ENCODE peak calls at places on chromosomes 1 and 21, in eight cellular contexts. One of them, this sample, is unnamed.

GRCh38 chr1:12121212-12122000 is 45.4 kb upstream of the TNFRSF1B start:
- DNase-seq in uterus: no peak
- DNase-seq in sigmoid colon: no peak
- DNase-seq in OCI-LY7: no peak
- DNase-seq in pancreas: no peak
- DNase-seq in heart left ventricle: no peak
- DNase-seq in HepG2: no peak
- DNase-seq in thoracic aorta: no peak
- DNase-seq in this sample: no peak

GRCh38 chr1:30735124-30735523 is 11.7 kb upstream of the MATN1 start:
- DNase-seq in pancreas: no peak
- DNase-seq in OCI-LY7: no peak
- DNase-seq in sigmoid colon: no peak
- DNase-seq in thoracic aorta: no peak
- DNase-seq in HepG2: no peak
- DNase-seq in uterus: no peak
- DNase-seq in heart left ventricle: peak
- DNase-seq in this sample: no peak

GRCh38 chr1:204409878-204410763 is 1.5 kb downstream of the PPP1R15B start:
- DNase-seq in sigmoid colon: no peak
- DNase-seq in pancreas: no peak
- DNase-seq in heart left ventricle: no peak
- DNase-seq in OCI-LY7: peak
- DNase-seq in uterus: no peak
- DNase-seq in thoracic aorta: no peak
- DNase-seq in HepG2: no peak
- DNase-seq in this sample: no peak

GRCh38 chr21:40158356-40158755 is 291.1 kb downstream of the PCP4 start:
- DNase-seq in HepG2: no peak
- DNase-seq in uterus: no peak
- DNase-seq in heart left ventricle: no peak
- DNase-seq in sigmoid colon: no peak
- DNase-seq in pancreas: no peak
- DNase-seq in thoracic aorta: no peak
- DNase-seq in OCI-LY7: no peak
- DNase-seq in this sample: no peak

GRCh38 chr1:24483441-24483840 is 19.2 kb upstream of the RCAN3 start:
- DNase-seq in pancreas: no peak
- DNase-seq in thoracic aorta: no peak
- DNase-seq in OCI-LY7: no peak
- DNase-seq in HepG2: no peak
- DNase-seq in sigmoid colon: no peak
- DNase-seq in uterus: no peak
- DNase-seq in heart left ventricle: no peak
- DNase-seq in this sample: no peak

GRCh38 chr1:166113630-166114029 is 53.2 kb downstream of the FAM78B start:
- DNase-seq in heart left ventricle: no peak
- DNase-seq in pancreas: no peak
- DNase-seq in HepG2: no peak
- DNase-seq in sigmoid colon: no peak
- DNase-seq in uterus: no peak
- DNase-seq in OCI-LY7: no peak
- DNase-seq in thoracic aorta: no peak
- DNase-seq in this sample: no peak

GRCh38 chr1:178538192-178538916 is 25.4 kb downstream of the TEX35 start:
- DNase-seq in pancreas: no peak
- DNase-seq in heart left ventricle: no peak
- DNase-seq in OCI-LY7: no peak
- DNase-seq in thoracic aorta: no peak
- DNase-seq in HepG2: no peak
- DNase-seq in uterus: no peak
- DNase-seq in sigmoid colon: peak
- DNase-seq in this sample: no peak

GRCh38 chr1:219757890-219758289 is 145.0 kb upstream of the ZC3H11B start:
- DNase-seq in heart left ventricle: peak
- DNase-seq in pancreas: no peak
- DNase-seq in thoracic aorta: no peak
- DNase-seq in uterus: peak
- DNase-seq in HepG2: no peak
- DNase-seq in OCI-LY7: no peak
- DNase-seq in sigmoid colon: no peak
- DNase-seq in this sample: no peak

GRCh38 chr1:6634278-6635052 is 9.8 kb downstream of the THAP3 start:
- DNase-seq in thoracic aorta: no peak
- DNase-seq in heart left ventricle: peak
- DNase-seq in uterus: peak
- DNase-seq in OCI-LY7: peak
- DNase-seq in HepG2: peak
- DNase-seq in pancreas: peak
- DNase-seq in sigmoid colon: peak
- DNase-seq in this sample: peak

GRCh38 chr1:234967121-234967520 is 161.5 kb downstream of the TOMM20 start:
- DNase-seq in sigmoid colon: peak
- DNase-seq in pancreas: no peak
- DNase-seq in OCI-LY7: no peak
- DNase-seq in thoracic aorta: no peak
- DNase-seq in uterus: no peak
- DNase-seq in HepG2: no peak
- DNase-seq in heart left ventricle: no peak
- DNase-seq in this sample: no peak

GRCh38 chr21:46098303-46099141 is 610 bp downstream of the COL6A2 start:
- DNase-seq in HepG2: no peak
- DNase-seq in uterus: peak
- DNase-seq in OCI-LY7: no peak
- DNase-seq in sigmoid colon: peak
- DNase-seq in thoracic aorta: peak
- DNase-seq in pancreas: peak
- DNase-seq in heart left ventricle: peak
- DNase-seq in this sample: no peak

GRCh38 chr1:160078392-160079195 is 2.7 kb upstream of the KCNJ9 start:
- DNase-seq in OCI-LY7: peak
- DNase-seq in sigmoid colon: no peak
- DNase-seq in pancreas: peak
- DNase-seq in HepG2: peak
- DNase-seq in uterus: no peak
- DNase-seq in thoracic aorta: no peak
- DNase-seq in heart left ventricle: no peak
- DNase-seq in this sample: no peak

GRCh38 chr1:21333824-21334213 is 43.6 kb upstream of the ECE1 start:
- DNase-seq in OCI-LY7: no peak
- DNase-seq in sigmoid colon: no peak
- DNase-seq in pancreas: no peak
- DNase-seq in uterus: no peak
- DNase-seq in HepG2: no peak
- DNase-seq in thoracic aorta: no peak
- DNase-seq in heart left ventricle: no peak
- DNase-seq in this sample: no peak
- H3K4me3 ChIP-seq in OCI-LY7: peak
- H3K4me3 ChIP-seq in sigmoid colon: no peak
- H3K4me3 ChIP-seq in pancreas: no peak
- H3K4me3 ChIP-seq in uterus: no peak
- H3K4me3 ChIP-seq in HepG2: peak
- H3K4me3 ChIP-seq in thoracic aorta: peak
- H3K4me3 ChIP-seq in heart left ventricle: no peak
- H3K4me3 ChIP-seq in this sample: no peak

GRCh38 chr1:81811757-81812371 is 11.1 kb downstream of the ADGRL2 start:
- DNase-seq in HepG2: no peak
- DNase-seq in pancreas: no peak
- DNase-seq in sigmoid colon: no peak
- DNase-seq in uterus: no peak
- DNase-seq in heart left ventricle: no peak
- DNase-seq in thoracic aorta: no peak
- DNase-seq in OCI-LY7: no peak
- DNase-seq in this sample: no peak
- TF ChIP-seq CTCF in HepG2: no peak
- TF ChIP-seq CTCF in pancreas: no peak
- TF ChIP-seq CTCF in sigmoid colon: no peak
- TF ChIP-seq CTCF in uterus: no peak
- TF ChIP-seq CTCF in heart left ventricle: peak
- TF ChIP-seq CTCF in thoracic aorta: no peak
- TF ChIP-seq CTCF in OCI-LY7: peak
- TF ChIP-seq CTCF in this sample: no peak

GRCh38 chr1:148315081-148315811 is 163.2 kb upstream of the NBPF11 start:
- DNase-seq in uterus: no peak
- DNase-seq in OCI-LY7: no peak
- DNase-seq in sigmoid colon: no peak
- DNase-seq in thoracic aorta: no peak
- DNase-seq in HepG2: no peak
- DNase-seq in heart left ventricle: no peak
- DNase-seq in pancreas: no peak
- DNase-seq in this sample: no peak

GRCh38 chr1:148318123-148318899 is 164.8 kb downstream of the PPIAL4G start:
- DNase-seq in OCI-LY7: no peak
- DNase-seq in uterus: no peak
- DNase-seq in pancreas: no peak
- DNase-seq in sigmoid colon: no peak
- DNase-seq in heart left ventricle: no peak
- DNase-seq in HepG2: no peak
- DNase-seq in thoracic aorta: no peak
- DNase-seq in this sample: peak

GRCh38 chr1:148317288-148317985 is 165.4 kb upstream of the NBPF11 start:
- DNase-seq in thoracic aorta: no peak
- DNase-seq in HepG2: no peak
- DNase-seq in uterus: no peak
- DNase-seq in sigmoid colon: no peak
- DNase-seq in pancreas: no peak
- DNase-seq in heart left ventricle: no peak
- DNase-seq in OCI-LY7: no peak
- DNase-seq in this sample: no peak

GRCh38 chr1:148318900-148319242 is 164.2 kb downstream of the PPIAL4G start:
- DNase-seq in HepG2: no peak
- DNase-seq in OCI-LY7: no peak
- DNase-seq in heart left ventricle: no peak
- DNase-seq in uterus: no peak
- DNase-seq in sigmoid colon: no peak
- DNase-seq in thoracic aorta: no peak
- DNase-seq in pancreas: no peak
- DNase-seq in this sample: no peak
- H3K27ac ChIP-seq in HepG2: no peak
- H3K27ac ChIP-seq in OCI-LY7: no peak
- H3K27ac ChIP-seq in heart left ventricle: no peak
- H3K27ac ChIP-seq in uterus: no peak
- H3K27ac ChIP-seq in sigmoid colon: no peak
- H3K27ac ChIP-seq in thoracic aorta: no peak
- H3K27ac ChIP-seq in pancreas: no peak
- H3K27ac ChIP-seq in this sample: no peak

GRCh38 chr1:155208656-155209372 is at the start of gene MTX1:
- DNase-seq in thoracic aorta: peak
- DNase-seq in sigmoid colon: peak
- DNase-seq in heart left ventricle: peak
- DNase-seq in OCI-LY7: peak
- DNase-seq in pancreas: peak
- DNase-seq in HepG2: peak
- DNase-seq in uterus: peak
- DNase-seq in this sample: peak

GRCh38 chr1:155205969-155206593 is 1.6 kb downstream of the THBS3 start:
- DNase-seq in pancreas: no peak
- DNase-seq in heart left ventricle: no peak
- DNase-seq in sigmoid colon: no peak
- DNase-seq in thoracic aorta: no peak
- DNase-seq in OCI-LY7: no peak
- DNase-seq in HepG2: no peak
- DNase-seq in uterus: no peak
- DNase-seq in this sample: no peak

GRCh38 chr1:155207578-155208405 is at the start of gene THBS3:
- DNase-seq in OCI-LY7: no peak
- DNase-seq in sigmoid colon: peak
- DNase-seq in thoracic aorta: no peak
- DNase-seq in pancreas: no peak
- DNase-seq in heart left ventricle: peak
- DNase-seq in HepG2: no peak
- DNase-seq in uterus: peak
- DNase-seq in this sample: no peak

GRCh38 chr1:155208406-155208655 is 164 bp upstream of the MTX1 start:
- DNase-seq in pancreas: no peak
- DNase-seq in uterus: no peak
- DNase-seq in HepG2: no peak
- DNase-seq in heart left ventricle: no peak
- DNase-seq in OCI-LY7: no peak
- DNase-seq in thoracic aorta: no peak
- DNase-seq in sigmoid colon: no peak
- DNase-seq in this sample: peak

GRCh38 chr1:155206891-155207577 is 663 bp downstream of the THBS3 start:
- DNase-seq in sigmoid colon: peak
- DNase-seq in HepG2: peak
- DNase-seq in pancreas: peak
- DNase-seq in OCI-LY7: peak
- DNase-seq in uterus: peak
- DNase-seq in heart left ventricle: peak
- DNase-seq in thoracic aorta: peak
- DNase-seq in this sample: peak
- H3K4me3 ChIP-seq in sigmoid colon: peak
- H3K4me3 ChIP-seq in HepG2: peak
- H3K4me3 ChIP-seq in pancreas: no peak
- H3K4me3 ChIP-seq in OCI-LY7: peak
- H3K4me3 ChIP-seq in uterus: peak
- H3K4me3 ChIP-seq in heart left ventricle: peak
- H3K4me3 ChIP-seq in thoracic aorta: peak
- H3K4me3 ChIP-seq in this sample: peak